ENCODE peak calls at places on chromosome 11, in six cellular contexts. S is lower lobe of right lung, E is heart left ventricle, V is thoracic aorta, B is RWPE2, X is lung. M is an unnamed sample. For H3K9me3, the result is how much of the 10 kb centered on the place peaks cover.

GRCh38 chr11:134514354-134514951 is 102.4 kb upstream of the B3GAT1 start:
- ATAC-seq in E (no peak), X (no peak), V (no peak), B (peak), S (no peak), M (no peak)

GRCh38 chr11:70225629-70226582 is 22.8 kb downstream of the FADD start:
- ATAC-seq in B (no peak), V (no peak), X (no peak), S (peak), E (peak), M (no peak)

GRCh38 chr11:119335655-119336543 is 1.6 kb downstream of the RNF26 start:
- ATAC-seq in E (no peak), X (no peak), B (no peak), S (no peak), V (no peak), M (no peak)

GRCh38 chr11:108914981-108915380 is 250.1 kb downstream of the DDX10 start:
- ATAC-seq in S (no peak), E (no peak), X (no peak), V (no peak), B (no peak), M (no peak)

GRCh38 chr11:109521571-109522086 is 99.6 kb downstream of the C11orf87 start:
- ATAC-seq in X (no peak), S (no peak), B (no peak), E (no peak), V (no peak), M (no peak)

GRCh38 chr11:8180469-8180868 is 11.6 kb upstream of the RIC3 start:
- ATAC-seq in X (no peak), V (no peak), E (no peak), S (no peak), B (no peak), M (no peak)

GRCh38 chr11:44916316-44916715 is 34.4 kb downstream of the TP53I11 start:
- ATAC-seq in V (no peak), X (no peak), E (no peak), B (no peak), S (no peak), M (no peak)

GRCh38 chr11:60872124-60872951 is 5.0 kb downstream of the ZP1 start:
- ATAC-seq in E (peak), B (no peak), S (peak), X (no peak), V (no peak), M (peak)

GRCh38 chr11:106644824-106645223 is 373.5 kb downstream of the GUCY1A2 start:
- ATAC-seq in V (no peak), S (no peak), B (peak), X (no peak), E (no peak), M (no peak)

GRCh38 chr11:129704831-129705230 is 110.8 kb upstream of the TMEM45B start:
- ATAC-seq in V (no peak), E (no peak), X (no peak), S (no peak), B (no peak), M (no peak)

GRCh38 chr11:45411221-45411946 is 125.2 kb upstream of the SYT13 start:
- ATAC-seq in S (no peak), V (no peak), B (peak), X (no peak), E (no peak), M (no peak)

GRCh38 chr11:114956565-114956964 is 278.2 kb downstream of the NXPE2 start:
- ATAC-seq in X (no peak), E (no peak), V (no peak), S (no peak), B (no peak), M (no peak)

GRCh38 chr11:112087212-112087611 is 539 bp downstream of the SDHD start:
- ATAC-seq in B (peak), X (no peak), V (no peak), S (peak), E (peak), M (no peak)

GRCh38 chr11:17294033-17294432 is 17.5 kb downstream of the NUCB2 start:
- ATAC-seq in E (no peak), B (no peak), X (no peak), S (no peak), V (no peak), M (no peak)

GRCh38 chr11:14022821-14023220 is 60.3 kb downstream of the SPON1 start:
- ATAC-seq in S (no peak), V (no peak), X (no peak), B (no peak), E (no peak), M (no peak)

GRCh38 chr11:128936546-128937275 is 6.0 kb downstream of the TP53AIP1 start:
- ATAC-seq in X (no peak), S (peak), V (no peak), E (no peak), B (no peak), M (no peak)

GRCh38 chr11:8917157-8917820 is 6.3 kb downstream of the AKIP1 start:
- ATAC-seq in S (peak), X (peak), E (peak), B (peak), V (peak), M (peak)

GRCh38 chr11:9955387-9955786 is 291.5 kb downstream of the SWAP70 start:
- ATAC-seq in B (no peak), X (no peak), E (no peak), V (no peak), S (no peak), M (no peak)

GRCh38 chr11:66704659-66705360 is 24.2 kb downstream of the SPTBN2 start:
- ATAC-seq in B (no peak), X (no peak), V (no peak), S (peak), E (no peak), M (no peak)

GRCh38 chr11:19691815-19692214 is 20.8 kb upstream of the NAV2 start:
- ATAC-seq in S (no peak), V (no peak), E (no peak), X (no peak), B (no peak), M (no peak)

GRCh38 chr11:105211806-105212531 is 72.4 kb upstream of the CARD18 start:
- ATAC-seq in B (peak), S (no peak), E (no peak), X (no peak), V (no peak), M (no peak)

GRCh38 chr11:66070604-66071325 is 693 bp downstream of the PACS1 start:
- ATAC-seq in V (peak), E (peak), S (peak), B (peak), X (no peak), M (peak)

GRCh38 chr11:126139541-126140091 is 71.8 kb downstream of the RPUSD4 start:
- ATAC-seq in X (no peak), S (peak), V (no peak), E (no peak), B (no peak), M (peak)

GRCh38 chr11:120186799-120187591 is 23.8 kb upstream of the OAF start:
- ATAC-seq in E (peak), S (peak), X (no peak), B (peak), V (no peak), M (no peak)

GRCh38 chr11:62753736-62754603 is at the start of gene ZBTB3:
- ATAC-seq in B (peak), E (peak), X (peak), V (peak), S (peak), M (peak)

GRCh38 chr11:22337571-22338464 is at the start of gene SLC17A6:
- ATAC-seq in E (peak), X (no peak), V (no peak), B (peak), S (no peak), M (no peak)

GRCh38 chr11:8766993-8767374 is 84.4 kb downstream of the RPL27A start:
- ATAC-seq in B (no peak), V (no peak), S (no peak), X (no peak), E (peak), M (peak)

GRCh38 chr11:121936781-121937447 is 179.1 kb downstream of the BLID start:
- ATAC-seq in B (peak), X (no peak), V (no peak), E (no peak), S (no peak), M (no peak)

GRCh38 chr11:115286614-115287013 is 217.6 kb downstream of the CADM1 start:
- ATAC-seq in E (no peak), B (no peak), X (no peak), S (no peak), V (no peak), M (no peak)

GRCh38 chr11:66713746-66714480 is 15.1 kb downstream of the SPTBN2 start:
- ATAC-seq in X (no peak), V (no peak), E (no peak), S (no peak), B (no peak), M (no peak)

GRCh38 chr11:46521947-46522681 is 71.7 kb downstream of the AMBRA1 start:
- ATAC-seq in S (peak), E (peak), X (no peak), V (no peak), B (no peak), M (no peak)
- TF ChIP-seq CTCF in S (no peak), E (peak), X (no peak), V (no peak), B (peak), M (no peak)

GRCh38 chr11:116446542-116446941 is 326.2 kb downstream of the BUD13 start:
- ATAC-seq in S (no peak), X (no peak), E (no peak), B (no peak), V (no peak), M (no peak)
- H3K27ac ChIP-seq in S (no peak), X (no peak), E (no peak), B (no peak), V (no peak), M (no peak)

GRCh38 chr11:29616611-29617010 is 400.2 kb downstream of the KCNA4 start:
- ATAC-seq in S (no peak), V (no peak), X (no peak), E (no peak), B (no peak), M (no peak)
- H3K9me3 ChIP-seq in S (under half), V (under half), X (under half), E (under half), B (under half), M (under half)

GRCh38 chr11:123188508-123189165 is 6.4 kb downstream of the CLMP start:
- ATAC-seq in S (no peak), X (no peak), B (peak), E (peak), V (no peak), M (peak)
- TF ChIP-seq CTCF in S (no peak), X (no peak), B (no peak), E (no peak), V (peak), M (peak)

GRCh38 chr11:11963842-11964773 is 44.3 kb downstream of the DKK3 start:
- ATAC-seq in S (no peak), X (no peak), E (peak), B (no peak), V (no peak), M (no peak)

GRCh38 chr11:11966354-11966741 is 42.1 kb downstream of the DKK3 start:
- ATAC-seq in V (no peak), E (no peak), S (no peak), B (peak), X (no peak), M (no peak)

GRCh38 chr11:11965656-11966353 is 42.6 kb downstream of the DKK3 start:
- ATAC-seq in V (no peak), X (no peak), S (no peak), E (no peak), B (no peak), M (no peak)

GRCh38 chr11:11964774-11965150 is 43.7 kb downstream of the DKK3 start:
- ATAC-seq in E (no peak), X (no peak), V (no peak), B (no peak), S (no peak), M (no peak)

GRCh38 chr11:11965192-11965591 is 43.2 kb downstream of the DKK3 start:
- ATAC-seq in B (no peak), S (no peak), V (no peak), E (no peak), X (no peak), M (no peak)
- H3K27ac ChIP-seq in B (no peak), S (no peak), V (no peak), E (peak), X (no peak), M (no peak)

DNA sequence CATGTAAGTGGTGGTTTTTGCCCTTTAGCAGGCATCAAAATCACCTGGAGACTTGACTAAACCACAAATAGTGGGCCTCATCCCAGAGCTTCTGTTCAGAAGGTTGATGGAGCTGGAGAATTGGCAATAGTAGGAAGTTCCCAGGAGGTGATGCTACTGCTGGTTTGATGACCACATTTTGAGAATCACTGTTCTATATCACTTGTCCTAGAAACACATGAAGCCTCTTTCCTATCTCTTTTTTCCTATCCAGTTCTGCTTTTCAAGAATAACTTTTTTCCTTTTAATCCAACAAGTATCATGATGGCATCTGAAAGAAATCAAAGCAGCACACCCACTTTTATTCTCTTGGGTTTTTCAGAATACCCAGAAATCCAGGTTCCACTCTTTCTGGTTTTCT is at the start of gene OR5D13:
- ATAC-seq in E (no peak), X (no peak), S (no peak), B (no peak), V (no peak), M (no peak)
- H3K9me3 ChIP-seq in E (under half), X (under half), S (under half), B (under half), V (under half), M (under half)

DNA sequence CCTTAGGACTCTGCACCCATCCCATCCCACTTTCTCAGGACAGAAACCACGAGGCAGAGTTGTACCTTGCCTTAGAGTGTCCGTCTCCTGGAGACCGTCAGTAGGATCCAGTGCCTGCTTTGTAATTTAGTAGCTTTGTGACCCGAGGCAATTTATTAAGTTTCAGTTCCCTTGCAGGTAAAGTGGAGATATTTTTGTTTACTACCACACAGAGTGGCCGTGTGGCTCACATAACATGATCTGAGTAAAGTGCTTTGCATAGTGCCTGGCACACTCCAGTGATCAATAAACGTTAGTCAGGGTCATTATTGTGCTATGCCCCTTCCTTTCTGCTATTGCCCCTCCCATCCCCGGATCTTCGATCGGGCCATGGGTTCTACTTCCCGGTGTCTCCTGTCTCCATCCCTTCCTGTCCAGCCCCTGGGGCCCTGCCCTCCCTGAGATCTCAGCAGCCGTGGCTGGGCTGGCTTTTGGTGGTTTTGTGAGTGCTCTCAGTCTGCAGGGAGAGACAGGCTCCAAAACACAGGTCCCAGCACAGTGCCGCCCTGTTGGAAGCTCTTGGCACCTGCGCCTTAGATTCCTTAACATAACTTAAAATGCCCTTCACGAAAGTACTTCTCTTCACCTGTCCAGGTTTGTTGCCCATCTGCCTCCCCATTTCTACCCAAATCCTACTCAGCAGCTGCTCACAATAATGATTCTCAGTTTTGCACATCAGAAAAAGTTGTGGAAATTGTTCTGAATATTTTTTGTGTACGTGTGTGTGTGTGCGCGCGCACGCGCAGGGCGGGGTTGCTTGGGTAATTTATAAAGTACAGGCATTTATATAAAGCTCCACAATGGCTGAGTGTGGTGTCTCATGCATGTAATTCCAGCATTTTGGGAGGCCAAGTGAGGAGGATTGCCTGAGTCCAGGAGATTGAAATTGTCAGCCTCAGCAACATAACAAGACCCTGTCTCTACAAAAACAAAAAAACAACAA is 753.7 kb downstream of the NTM start:
- ATAC-seq in V (no peak), E (no peak), S (no peak), B (no peak), X (no peak), M (no peak)
- TF ChIP-seq CTCF in V (no peak), E (no peak), S (no peak), B (peak), X (no peak), M (no peak)

GRCh38 chr11:77174559-77174958 is 46.5 kb downstream of the MYO7A start:
- ATAC-seq in V (no peak), B (no peak), X (no peak), S (no peak), E (no peak), M (no peak)

GRCh38 chr11:77176996-77177395 is 49.0 kb downstream of the MYO7A start:
- ATAC-seq in X (no peak), E (no peak), B (no peak), V (no peak), S (no peak), M (no peak)

GRCh38 chr11:77175021-77175842 is 47.2 kb downstream of the MYO7A start:
- ATAC-seq in X (no peak), S (peak), E (peak), V (no peak), B (no peak), M (peak)

GRCh38 chr11:77178150-77178549 is 50.1 kb downstream of the MYO7A start:
- ATAC-seq in X (no peak), V (no peak), E (no peak), B (no peak), S (no peak), M (no peak)

DNA sequence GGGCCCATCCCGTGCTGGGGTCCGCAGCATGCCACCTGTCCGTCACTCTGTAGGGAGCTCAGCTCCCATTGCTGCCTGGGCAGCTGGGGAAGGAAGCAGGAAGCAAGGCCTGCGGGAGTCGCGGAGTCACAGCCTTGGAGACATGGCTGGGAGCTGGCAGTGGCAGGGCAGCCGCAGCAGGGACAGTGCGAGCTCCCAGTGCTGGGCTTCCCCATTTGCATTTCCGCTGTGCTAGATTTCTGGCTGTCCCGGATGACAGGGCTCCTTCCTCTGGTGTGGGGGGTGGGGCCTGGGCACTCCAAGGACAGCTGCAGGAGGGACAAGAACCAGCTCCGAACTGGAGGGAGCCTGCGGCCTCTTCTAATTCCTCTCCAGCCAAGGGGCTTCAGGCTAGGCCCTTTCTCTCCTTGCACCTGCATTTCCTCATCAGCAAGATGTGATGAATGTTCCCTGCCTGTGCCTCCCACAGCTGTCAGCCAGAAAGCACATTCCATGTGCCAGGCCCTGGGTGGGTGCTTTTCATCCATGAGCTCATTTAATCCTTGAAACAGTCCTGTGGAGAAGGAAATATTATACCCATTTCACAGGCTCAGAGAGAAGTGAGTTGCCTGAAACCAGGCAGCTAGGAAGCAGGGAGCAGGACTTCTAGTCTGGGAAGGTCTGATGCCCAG is 48.0 kb downstream of the MYO7A start:
- ATAC-seq in V (no peak), S (peak), B (no peak), E (peak), X (peak), M (peak)
- H3K27ac ChIP-seq in V (no peak), S (peak), B (no peak), E (no peak), X (no peak), M (no peak)